ENCODE peak calls at places on chromosomes 12 and 14, in eight cellular contexts. S is adrenal gland, B is NB4, C is body of pancreas, N is HCT116, E is stomach, A is heart left ventricle, R is IMR-90. J is an unnamed sample.

GRCh38 chr12:64125913-64126312 is 96.2 kb downstream of the KICS2 start:
- DNase-seq in E (no peak), S (peak; percentile 43), N (no peak), C (peak; percentile 63), A (no peak), B (no peak), R (no peak), J (no peak)

GRCh38 chr12:45522227-45522626 is 207.3 kb upstream of the ARID2 start:
- DNase-seq in R (no peak), C (no peak), A (no peak), N (no peak), S (no peak), B (no peak), E (no peak), J (no peak)

GRCh38 chr12:105933671-105934665 is 204.8 kb downstream of the NUAK1 start:
- DNase-seq in A (no peak), S (peak; percentile 54), C (peak; percentile 7), E (no peak), N (no peak), R (peak; percentile 99), B (no peak), J (no peak)

GRCh38 chr12:123150273-123150803 is 552 bp downstream of the PITPNM2 start:
- DNase-seq in A (peak; percentile 54), C (peak; percentile 50), R (no peak), E (no peak), S (peak; percentile 56), B (peak; percentile 62), N (no peak), J (peak; percentile 79)

GRCh38 chr14:88352299-88353097 is 29.4 kb upstream of the KCNK10 start:
- DNase-seq in S (no peak), A (no peak), R (peak; percentile 11), E (no peak), C (no peak), B (no peak), N (no peak), J (no peak)

GRCh38 chr12:85626031-85626781 is 210.0 kb downstream of the RASSF9 start:
- DNase-seq in B (peak; percentile 79), N (peak; percentile 52), R (peak; percentile 88), A (no peak), S (peak; percentile 6), E (no peak), C (no peak), J (no peak)

GRCh38 chr12:75760481-75761324 is 249.3 kb upstream of the KRR1 start:
- DNase-seq in A (no peak), S (no peak), B (no peak), R (no peak), C (no peak), N (no peak), E (no peak), J (no peak)

GRCh38 chr12:26188132-26188531 is 7.2 kb upstream of the SSPN start:
- DNase-seq in N (no peak), A (no peak), E (no peak), S (no peak), R (peak; percentile 87), B (no peak), C (no peak), J (no peak)

GRCh38 chr12:57632898-57633825 is at the start of gene B4GALNT1:
- DNase-seq in R (peak; percentile 45), B (peak; percentile 73), C (peak; percentile 68), E (peak; percentile 68), S (peak; percentile 60), A (peak; percentile 46), N (peak; percentile 46), J (peak; percentile 75)

GRCh38 chr14:56590535-56590951 is 10.9 kb downstream of the TMEM260 start:
- DNase-seq in A (peak; percentile 13), C (no peak), E (no peak), S (peak; percentile 4), B (no peak), R (no peak), N (no peak), J (no peak)

GRCh38 chr12:108865169-108865568 is 7.8 kb upstream of the SSH1 start:
- DNase-seq in R (no peak), A (no peak), N (no peak), C (no peak), B (no peak), E (no peak), S (no peak), J (no peak)

GRCh38 chr12:99529966-99530365 is 117.6 kb upstream of the GARIN6 start:
- DNase-seq in N (no peak), A (no peak), R (peak; percentile 3), S (no peak), E (no peak), C (no peak), B (no peak), J (no peak)

GRCh38 chr12:100576311-100577036 is 3.0 kb downstream of the GAS2L3 start:
- DNase-seq in B (peak; percentile 65), N (peak; percentile 33), R (peak; percentile 95), C (no peak), E (no peak), S (no peak), A (no peak), J (no peak)

DNA sequence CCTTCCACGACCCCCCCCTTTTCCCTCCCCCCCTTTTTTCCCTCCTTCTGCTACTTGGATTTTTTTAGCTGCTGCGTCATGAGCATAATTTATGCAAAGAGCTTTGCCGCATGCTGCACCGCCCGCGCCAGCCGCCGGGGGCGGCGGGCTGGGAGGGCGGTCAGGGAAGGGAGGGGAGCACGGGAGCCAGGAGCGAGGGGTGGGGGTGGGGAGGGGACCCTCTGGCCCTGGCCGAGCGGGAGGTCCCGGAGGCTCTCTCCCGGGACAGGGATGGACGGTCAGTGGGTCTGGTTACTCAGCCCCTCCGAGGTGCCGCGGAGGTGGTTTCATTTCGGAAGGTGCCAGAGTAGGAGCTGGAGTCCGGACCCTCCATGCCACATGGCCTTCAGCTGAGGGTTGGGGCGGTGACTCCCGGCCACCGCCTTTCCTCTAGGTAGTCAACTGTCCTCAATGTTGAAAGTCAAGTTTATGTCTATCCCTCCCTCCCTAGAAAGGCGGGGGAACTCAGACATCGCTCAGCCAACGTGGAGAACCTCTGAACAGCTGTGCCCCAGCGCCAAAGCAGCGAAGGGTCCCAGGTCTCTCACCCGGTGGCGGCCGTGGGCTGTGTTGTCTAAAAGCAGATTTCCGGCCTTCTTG is at the start of gene POU6F1:
- DNase-seq in R (peak; percentile 76), C (peak; percentile 84), S (peak; percentile 77), N (peak; percentile 51), E (peak; percentile 72), B (peak; percentile 90), A (peak; percentile 79), J (peak; percentile 77)
- TF ChIP-seq POLR2A in R (peak; percentile 61), C (peak; percentile 30), S (no peak), N (peak; percentile 29), E (no peak), B (peak; percentile 60), A (peak; percentile 43), J (peak; percentile 52)

DNA sequence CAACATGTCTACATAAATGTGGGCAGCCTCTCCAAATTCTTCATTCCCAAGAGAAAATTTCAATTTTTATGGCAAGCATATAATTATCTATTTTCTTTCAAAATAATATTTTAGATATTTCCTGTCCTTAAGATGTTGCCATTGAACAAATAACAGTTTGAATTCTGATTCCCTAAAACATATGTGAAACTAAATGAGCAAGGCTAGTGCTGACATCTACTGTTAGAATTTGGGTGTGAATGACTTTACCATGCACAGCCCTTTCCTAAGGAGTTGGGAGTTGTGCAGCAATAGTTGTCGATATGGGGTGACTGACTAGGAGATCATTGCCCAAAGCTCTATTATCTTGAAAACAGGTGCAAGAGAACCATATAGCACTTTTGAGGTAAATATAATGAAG is 108.2 kb upstream of the SLC38A4 start:
- DNase-seq in B (peak; percentile 46), S (peak; percentile 5), A (no peak), C (no peak), E (no peak), N (no peak), R (peak; percentile 77), J (no peak)
- TF ChIP-seq CTCF in B (peak; percentile 26), S (peak; percentile 66), A (peak; percentile 38), C (peak; percentile 42), E (no peak), N (peak; percentile 40), R (peak; percentile 81), J (peak; percentile 21)

DNA sequence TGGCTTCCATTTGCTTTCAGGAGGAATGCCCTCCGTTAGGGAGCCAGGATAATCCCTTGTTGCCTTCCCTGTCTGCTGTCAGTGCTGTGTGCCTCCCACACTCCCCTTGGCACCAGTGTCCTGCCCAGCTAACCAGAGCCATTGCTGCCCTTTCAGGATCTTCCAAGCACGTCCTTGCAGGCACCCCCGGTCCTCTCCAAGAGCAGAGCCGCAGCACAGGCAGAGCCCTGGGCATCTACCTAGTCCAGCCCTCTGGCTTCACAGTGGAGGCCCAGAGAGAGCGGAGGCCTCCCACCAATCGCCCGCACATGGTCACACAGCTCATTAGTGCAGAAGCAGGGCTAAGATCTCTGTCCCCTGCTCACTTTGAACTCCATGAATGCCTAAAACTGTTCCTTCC is 39.0 kb upstream of the TSPAN9 start:
- DNase-seq in A (no peak), B (no peak), S (no peak), E (no peak), N (no peak), C (no peak), R (no peak), J (no peak)
- TF ChIP-seq POLR2A in A (no peak), B (no peak), S (no peak), E (no peak), N (no peak), C (no peak), R (no peak), J (no peak)

GRCh38 chr12:14243941-14244340 is 121.5 kb upstream of the ATF7IP start:
- DNase-seq in N (no peak), R (no peak), B (no peak), S (no peak), C (no peak), E (no peak), A (no peak), J (no peak)

GRCh38 chr12:14239935-14240872 is 125.3 kb upstream of the ATF7IP start:
- DNase-seq in N (no peak), R (no peak), B (peak; percentile 35), C (peak; percentile 52), A (no peak), E (no peak), S (no peak), J (no peak)

GRCh38 chr12:14238224-14238792 is 127.2 kb upstream of the ATF7IP start:
- DNase-seq in N (no peak), B (peak; percentile 40), C (no peak), A (no peak), S (no peak), E (no peak), R (peak; percentile 55), J (no peak)

GRCh38 chr12:14240873-14241220 is 124.6 kb upstream of the ATF7IP start:
- DNase-seq in B (no peak), C (no peak), R (no peak), N (no peak), A (no peak), E (no peak), S (no peak), J (no peak)

DNA sequence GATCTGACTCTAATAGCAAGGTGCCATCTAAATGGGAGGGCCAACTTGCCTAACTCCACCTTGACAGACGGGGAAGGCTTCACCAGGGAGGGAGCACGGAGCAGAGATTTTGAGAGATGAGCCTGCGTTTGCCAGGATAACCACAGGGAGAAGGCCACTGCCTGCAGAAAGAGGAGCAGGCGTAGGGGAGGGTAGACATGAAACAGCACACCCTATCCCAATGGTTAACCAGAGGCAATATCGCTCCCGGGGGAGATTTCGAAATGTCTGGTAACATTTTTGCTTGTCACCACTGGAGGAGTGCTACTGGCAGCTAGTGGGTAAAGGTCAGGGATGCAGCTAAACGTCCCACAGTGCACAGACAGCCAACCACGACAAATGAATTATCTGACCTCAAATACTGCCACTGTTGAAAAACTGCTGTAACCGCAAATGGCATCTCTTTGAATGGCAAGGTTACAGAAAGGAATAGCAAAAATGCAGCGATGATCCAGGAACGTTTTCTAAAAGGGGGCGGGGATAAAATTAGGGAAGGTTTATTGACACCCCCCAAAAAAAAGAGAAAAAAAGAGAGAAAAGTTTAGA is 126.0 kb upstream of the ATF7IP start:
- DNase-seq in E (no peak), S (peak; percentile 74), N (no peak), C (peak; percentile 17), B (peak; percentile 97), R (no peak), A (no peak), J (no peak)
- TF ChIP-seq CTCF in E (no peak), S (no peak), N (no peak), C (no peak), B (no peak), R (no peak), A (no peak), J (no peak)